ENCODE peak calls at places on chromosomes 3 and 15, in four cellular contexts. H is HCT116, P is neural progenitor cell, Q is cardiac muscle cell. V is an unnamed sample.

GRCh38 chr15:42796955-42797779 is 60.2 kb upstream of the CDAN1 start:
- DNase-seq in H (no peak), P (peak), Q (no peak), V (no peak)

GRCh38 chr15:99985878-99986277 is 252.6 kb upstream of the LYSMD4 start:
- DNase-seq in H (no peak), P (no peak), Q (no peak), V (no peak)

GRCh38 chr15:31502541-31503229 is 176.1 kb downstream of the KLF13 start:
- DNase-seq in H (no peak), P (no peak), Q (no peak), V (no peak)

GRCh38 chr3:27219127-27219860 is 149.9 kb downstream of the NEK10 start:
- DNase-seq in H (no peak), P (no peak), Q (no peak), V (no peak)

GRCh38 chr3:181292984-181293383 is 303.4 kb upstream of the DNAJC19 start:
- DNase-seq in H (no peak), P (no peak), Q (no peak), V (peak)

GRCh38 chr15:48222627-48223026 is 16.5 kb downstream of the SLC12A1 start:
- DNase-seq in H (no peak), P (no peak), Q (no peak), V (no peak)

GRCh38 chr15:42387603-42388002 is 28.3 kb downstream of the CAPN3 start:
- DNase-seq in H (no peak), P (no peak), Q (no peak), V (no peak)

GRCh38 chr3:104360038-104360437 is 1006.7 kb upstream of the ALCAM start:
- DNase-seq in H (no peak), P (no peak), Q (no peak), V (no peak)

DNA sequence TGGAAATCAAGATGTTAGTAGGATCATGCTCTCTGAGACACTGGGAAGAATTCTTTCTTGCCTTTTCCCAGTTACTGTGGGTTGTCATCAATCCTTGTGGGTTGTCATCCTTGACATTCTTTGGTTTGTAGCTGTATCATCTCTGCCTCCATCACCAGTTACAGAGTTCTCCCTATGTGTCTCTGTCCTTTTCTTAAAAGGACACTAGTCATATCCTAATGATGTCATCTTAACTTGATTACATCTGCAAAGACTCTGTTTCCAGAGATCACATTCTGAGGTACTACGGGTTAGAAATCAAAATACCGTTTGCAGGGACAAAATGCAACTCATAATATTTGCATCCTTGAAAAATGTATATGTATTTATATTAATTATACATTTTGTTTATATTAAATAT is 500.4 kb downstream of the ZBBX start:
- DNase-seq in H (no peak), P (no peak), Q (no peak), V (no peak)
- H3K4me3 ChIP-seq in H (no peak), P (no peak), Q (no peak), V (no peak)

DNA sequence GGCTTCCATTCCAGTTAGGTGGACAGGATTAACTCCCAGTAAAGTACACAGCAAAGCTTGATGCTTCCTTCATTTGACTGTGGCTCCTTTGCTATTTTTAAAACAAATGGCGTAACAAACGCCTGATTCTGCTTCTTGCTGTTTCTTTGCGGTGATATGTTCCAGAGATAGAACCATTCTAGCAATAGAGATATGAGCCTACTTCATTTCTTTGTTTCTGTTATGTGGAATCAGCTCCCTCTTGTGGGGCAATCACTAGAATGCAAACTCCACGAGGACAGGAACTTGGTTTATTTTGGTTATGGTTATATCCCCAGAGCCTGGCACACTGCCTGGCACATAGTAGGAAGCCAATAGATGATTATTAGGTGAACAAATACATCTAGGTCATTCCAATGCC is 122.6 kb upstream of the SLC6A11 start:
- DNase-seq in H (no peak), P (no peak), Q (no peak), V (no peak)
- TF ChIP-seq CTCF in H (peak), P (peak), Q (peak), V (peak)

GRCh38 chr3:96548073-96548472 is 266.3 kb upstream of the EPHA6 start:
- DNase-seq in H (no peak), P (no peak), Q (no peak), V (no peak)
- H3K4me3 ChIP-seq in H (no peak), P (no peak), Q (no peak), V (no peak)

GRCh38 chr3:128064962-128065361 is 12.7 kb downstream of the SEC61A1 start:
- DNase-seq in H (no peak), P (no peak), Q (no peak), V (no peak)

GRCh38 chr3:128056258-128056657 is 4.0 kb downstream of the SEC61A1 start:
- DNase-seq in H (no peak), P (no peak), Q (no peak), V (no peak)

GRCh38 chr3:128062033-128062745 is 10.0 kb downstream of the SEC61A1 start:
- DNase-seq in H (no peak), P (no peak), Q (no peak), V (no peak)

GRCh38 chr3:128066111-128066510 is 13.9 kb downstream of the SEC61A1 start:
- DNase-seq in H (no peak), P (no peak), Q (no peak), V (no peak)

DNA sequence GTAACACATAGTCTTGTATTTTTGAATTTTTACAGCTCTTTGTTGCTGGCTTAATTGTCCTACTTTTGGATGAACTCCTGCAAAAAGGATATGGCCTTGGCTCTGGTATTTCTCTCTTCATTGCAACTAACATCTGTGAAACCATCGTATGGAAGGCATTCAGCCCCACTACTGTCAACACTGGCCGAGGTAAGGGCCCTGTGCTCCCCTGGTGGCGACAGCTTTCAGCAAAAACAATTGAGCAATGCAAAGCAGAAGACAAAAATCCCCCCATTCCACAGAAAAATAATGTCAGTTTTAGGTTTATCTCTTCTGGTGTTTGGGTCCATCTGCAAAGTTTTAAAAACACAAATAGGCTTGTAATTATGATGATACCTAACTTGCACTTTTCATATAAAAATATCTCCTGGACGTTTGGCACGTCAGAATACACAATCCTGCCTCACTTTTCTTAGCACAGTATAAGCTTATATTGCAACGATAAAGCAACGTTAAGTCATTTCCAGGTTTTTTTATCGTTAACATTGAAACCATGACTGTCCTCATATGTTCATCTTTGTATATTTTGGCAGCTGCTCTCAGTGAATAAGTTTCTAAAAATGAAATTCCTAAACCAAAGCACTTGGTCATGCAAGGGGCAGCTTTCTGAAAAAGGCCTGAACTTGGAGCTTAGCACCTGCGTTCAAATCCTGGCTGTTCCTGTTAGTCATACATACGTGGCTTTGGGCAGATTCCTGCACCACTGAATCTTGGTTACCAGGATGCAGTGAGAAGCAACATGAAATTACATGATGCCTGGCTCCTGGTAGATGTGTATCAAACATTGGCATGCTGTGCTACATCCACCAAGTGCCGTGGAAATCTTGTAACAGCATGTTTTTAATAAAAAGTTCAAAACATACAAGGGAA is 8.5 kb downstream of the SEC61A1 start:
- DNase-seq in H (no peak), P (no peak), Q (no peak), V (no peak)
- TF ChIP-seq CTCF in H (no peak), P (no peak), Q (peak), V (no peak)

GRCh38 chr3:30551927-30552326 is 54.5 kb upstream of the TGFBR2 start:
- DNase-seq in H (no peak), P (no peak), Q (no peak), V (no peak)
- H3K4me3 ChIP-seq in H (no peak), P (no peak), Q (no peak), V (no peak)

V was measured in epithelial cell of proximal tubule.